ENCODE peak calls at places on chromosomes 4 and X, in six cellular contexts. S is AG08396, K is fibroblast of mammary gland, A is NCI-H446, E is ELR, M is AG10803. U is an unnamed sample.

GRCh38 chrX:50081282-50081955 is 119.4 kb downstream of the AKAP4 start:
- DNase-seq in E (peak), A (no peak), S (no peak), M (peak), K (peak), U (peak)

GRCh38 chr4:144169211-144169610 is 28.7 kb upstream of the GYPA start:
- DNase-seq in K (no peak), M (no peak), E (no peak), S (no peak), A (no peak), U (no peak)

GRCh38 chrX:6708041-6708440 is 173.1 kb upstream of the VCX3A start:
- DNase-seq in E (no peak), K (no peak), S (no peak), M (peak), A (no peak), U (no peak)

GRCh38 chrX:139299309-139299708 is 231.2 kb upstream of the F9 start:
- DNase-seq in S (no peak), K (no peak), A (no peak), M (no peak), E (no peak), U (no peak)

GRCh38 chr4:98673282-98673644 is 14.9 kb upstream of the TSPAN5 start:
- DNase-seq in M (no peak), K (no peak), A (no peak), S (no peak), E (no peak), U (no peak)

GRCh38 chr4:102787944-102788343 is 27.2 kb upstream of the MANBA start:
- DNase-seq in M (no peak), K (no peak), S (no peak), E (peak), A (no peak), U (no peak)

GRCh38 chrX:154516655-154517100 is 646 bp upstream of the FAM3A start:
- DNase-seq in A (no peak), E (peak), M (peak), K (peak), S (no peak), U (peak)

GRCh38 chr4:156496797-156497196 is 474.8 kb downstream of the PDGFC start:
- DNase-seq in M (peak), A (no peak), E (no peak), K (peak), S (peak), U (no peak)

GRCh38 chr4:76211769-76212168 is 1.9 kb downstream of the SCARB2 start:
- DNase-seq in A (no peak), S (no peak), M (no peak), E (no peak), K (no peak), U (no peak)

GRCh38 chr4:73021634-73022033 is 47.9 kb downstream of the COX18 start:
- DNase-seq in K (peak), M (peak), S (peak), E (peak), A (peak), U (peak)

GRCh38 chrX:148333989-148334388 is 166.4 kb upstream of the AFF2 start:
- DNase-seq in E (no peak), K (no peak), M (no peak), S (no peak), A (no peak), U (no peak)

GRCh38 chrX:123835661-123836371 is 24.0 kb upstream of the XIAP start:
- DNase-seq in E (peak), K (peak), M (peak), S (peak), A (no peak), U (peak)

GRCh38 chr4:120964596-120964995 is 42.1 kb upstream of the PRDM5 start:
- DNase-seq in M (no peak), A (no peak), K (no peak), E (no peak), S (no peak), U (no peak)

GRCh38 chrX:37423864-37424569 is 74.9 kb downstream of the PRRG1 start:
- DNase-seq in A (no peak), E (peak), S (no peak), K (no peak), M (peak), U (peak)

GRCh38 chr4:156413411-156413985 is 459.8 kb upstream of the CTSO start:
- DNase-seq in M (no peak), E (no peak), S (no peak), K (no peak), A (no peak), U (no peak)

GRCh38 chrX:102339312-102340298 is 92.6 kb downstream of the NXF2 start:
- DNase-seq in S (no peak), K (no peak), M (no peak), E (peak), A (no peak), U (no peak)

GRCh38 chr4:26080876-26081628 is 167.0 kb downstream of the SMIM20 start:
- DNase-seq in S (no peak), A (no peak), E (no peak), M (no peak), K (no peak), U (no peak)

GRCh38 chr4:25563071-25563564 is 92.5 kb upstream of the SLC34A2 start:
- DNase-seq in K (no peak), S (no peak), M (no peak), A (no peak), E (no peak), U (no peak)

U was measured in HCEC 1CT.